ENCODE peak calls at places on chromosomes 16 and 17, in seven cellular contexts. Y is mesenchymal stem cell, E is mesendoderm, V is IMR-90, R is neuronal stem cell, N is H1, S is trophoblast cell. J is an unnamed sample.

GRCh38 chr17:43360739-43361498 is 37.9 kb upstream of the ARL4D start:
- DNase-seq in Y (peak), E (peak), V (peak), R (peak), N (peak), S (peak), J (peak)

GRCh38 chr17:51725185-51725584 is 433.3 kb downstream of the CA10 start:
- DNase-seq in Y (no peak), E (no peak), V (no peak), R (no peak), N (no peak), S (no peak), J (no peak)

GRCh38 chr16:89845417-89845816 is 17.1 kb downstream of the SPIRE2 start:
- DNase-seq in Y (no peak), E (no peak), V (no peak), R (no peak), N (no peak), S (no peak), J (no peak)

GRCh38 chr16:1003551-1004347 is 22.2 kb downstream of the SOX8 start:
- DNase-seq in Y (peak), E (no peak), V (peak), R (no peak), N (no peak), S (no peak), J (no peak)

GRCh38 chr16:88561485-88562369 is 8.5 kb upstream of the ZC3H18 start:
- DNase-seq in Y (peak), E (peak), V (peak), R (peak), N (peak), S (no peak), J (peak)

GRCh38 chr16:78775161-78775561 is 675.7 kb downstream of the WWOX start:
- DNase-seq in Y (no peak), E (no peak), V (no peak), R (no peak), N (no peak), S (no peak), J (no peak)

GRCh38 chr17:78133971-78134898 is 3.7 kb downstream of the TMC8 start:
- DNase-seq in Y (no peak), E (peak), V (peak), R (peak), N (peak), S (peak), J (peak)

GRCh38 chr17:39729280-39729851 is 966 bp downstream of the MIEN1 start:
- DNase-seq in Y (no peak), E (no peak), V (peak), R (no peak), N (no peak), S (peak), J (no peak)

GRCh38 chr16:10039220-10040096 is 142.8 kb downstream of the GRIN2A start:
- DNase-seq in Y (peak), E (peak), V (no peak), R (peak), N (peak), S (no peak), J (peak)

GRCh38 chr16:12901204-12901596 is 198 bp upstream of the SHISA9 start:
- DNase-seq in Y (no peak), E (peak), V (no peak), R (peak), N (peak), S (no peak), J (peak)

GRCh38 chr17:76307966-76308338 is at the start of gene QRICH2:
- DNase-seq in Y (no peak), E (no peak), V (no peak), R (no peak), N (no peak), S (no peak), J (peak)

GRCh38 chr17:76304226-76305134 is 3.6 kb downstream of the QRICH2 start:
- DNase-seq in Y (no peak), E (no peak), V (no peak), R (no peak), N (no peak), S (no peak), J (no peak)

GRCh38 chr17:76309461-76309860 is 1.4 kb upstream of the QRICH2 start:
- DNase-seq in Y (no peak), E (no peak), V (no peak), R (no peak), N (no peak), S (no peak), J (no peak)

DNA sequence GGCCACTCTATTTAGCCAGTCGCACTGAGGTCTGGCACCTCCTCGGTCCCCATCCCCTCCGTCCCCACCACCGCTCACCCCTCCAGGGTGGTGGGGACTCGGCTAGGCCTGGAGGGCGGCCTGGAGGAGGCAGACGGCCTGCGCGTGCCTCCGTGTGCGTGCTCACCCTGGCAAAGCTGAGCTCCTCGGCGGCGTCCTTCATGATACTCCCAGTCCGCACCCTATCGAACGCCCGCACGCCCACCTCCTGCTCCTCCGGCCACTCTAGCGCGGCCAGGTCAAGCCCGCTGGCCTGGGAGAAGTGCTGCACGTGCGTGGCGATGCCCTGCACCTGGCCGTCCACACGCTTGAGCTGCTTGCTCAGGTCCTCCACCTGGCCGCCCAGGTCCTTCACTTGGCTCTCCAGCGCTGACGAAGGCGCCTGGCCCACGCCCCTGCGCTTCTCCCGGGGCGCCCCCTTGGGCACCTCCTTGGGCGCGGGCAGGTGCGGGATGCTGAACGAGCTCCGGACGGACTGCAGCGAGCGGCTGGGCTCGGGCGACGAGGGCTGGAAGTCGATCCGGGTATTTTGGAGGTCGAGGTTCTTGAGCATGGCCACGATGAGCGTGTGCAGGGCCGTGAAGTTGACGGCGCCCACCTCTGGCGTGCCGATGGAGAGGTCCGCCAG is 644 bp downstream of the QRICH2 start:
- DNase-seq in Y (no peak), E (no peak), V (no peak), R (no peak), N (no peak), S (no peak), J (no peak)
- H3K4ac ChIP-seq in Y (no peak), E (no peak), V (no peak), R (no peak), N (no peak), S (no peak), J (no peak)

DNA sequence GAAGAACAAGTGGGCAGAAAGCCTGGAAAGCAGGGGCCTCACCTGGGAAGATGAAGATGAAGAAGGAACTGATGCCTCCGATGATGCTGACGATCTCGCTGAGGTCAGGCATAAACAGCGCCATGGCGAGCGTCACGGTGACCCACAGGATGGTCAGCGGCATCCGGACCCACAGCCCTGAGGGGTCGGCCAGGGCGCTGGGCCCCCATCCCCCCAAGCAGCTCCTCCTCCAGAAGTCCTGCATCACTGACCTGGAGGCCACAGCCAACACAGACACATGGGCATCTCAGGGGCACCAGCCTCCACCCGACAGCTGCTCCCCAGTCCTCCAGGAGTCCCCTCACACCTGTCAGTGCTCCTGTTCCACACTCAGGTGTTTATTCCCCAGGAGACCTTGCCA is 26.1 kb downstream of the SLC38A8 start:
- DNase-seq in Y (no peak), E (no peak), V (no peak), R (no peak), N (no peak), S (no peak), J (no peak)
- H3K4ac ChIP-seq in Y (no peak), E (no peak), V (no peak), R (peak), N (no peak), S (no peak), J (no peak)

GRCh38 chr17:74654742-74655141 is 31.2 kb upstream of the CD300E start:
- DNase-seq in Y (no peak), E (no peak), V (no peak), R (no peak), N (no peak), S (no peak), J (no peak)

GRCh38 chr17:74646231-74646630 is 22.7 kb upstream of the CD300E start:
- DNase-seq in Y (no peak), E (peak), V (no peak), R (no peak), N (no peak), S (no peak), J (no peak)

GRCh38 chr17:74649909-74650308 is 26.4 kb upstream of the CD300E start:
- DNase-seq in Y (no peak), E (no peak), V (no peak), R (no peak), N (no peak), S (no peak), J (no peak)

GRCh38 chr17:74647871-74648672 is 24.5 kb upstream of the CD300E start:
- DNase-seq in Y (no peak), E (no peak), V (no peak), R (no peak), N (no peak), S (no peak), J (no peak)

GRCh38 chr17:74652020-74652419 is 28.5 kb upstream of the CD300E start:
- DNase-seq in Y (no peak), E (no peak), V (no peak), R (no peak), N (no peak), S (no peak), J (no peak)
- H3K4ac ChIP-seq in Y (no peak), E (no peak), V (no peak), R (no peak), N (no peak), S (no peak), J (no peak)

GRCh38 chr16:18834873-18835272 is 33.5 kb upstream of the ARL6IP1 start:
- DNase-seq in Y (no peak), E (no peak), V (no peak), R (no peak), N (no peak), S (no peak), J (no peak)
- H3K4ac ChIP-seq in Y (no peak), E (no peak), V (no peak), R (no peak), N (no peak), S (no peak), J (no peak)

GRCh38 chr17:31452101-31452500 is 60.6 kb downstream of the RAB11FIP4 start:
- DNase-seq in Y (no peak), E (no peak), V (peak), R (no peak), N (no peak), S (peak), J (no peak)
- H3K4ac ChIP-seq in Y (no peak), E (no peak), V (no peak), R (no peak), N (no peak), S (no peak), J (no peak)

GRCh38 chr17:6240601-6241000 is 170.4 kb downstream of the WSCD1 start:
- DNase-seq in Y (no peak), E (no peak), V (no peak), R (no peak), N (peak), S (no peak), J (peak)

GRCh38 chr17:6241996-6242395 is 171.8 kb downstream of the WSCD1 start:
- DNase-seq in Y (no peak), E (no peak), V (no peak), R (no peak), N (no peak), S (no peak), J (peak)

GRCh38 chr17:6240001-6240400 is 169.8 kb downstream of the WSCD1 start:
- DNase-seq in Y (no peak), E (no peak), V (no peak), R (no peak), N (no peak), S (no peak), J (peak)

GRCh38 chr17:6241381-6241780 is 171.2 kb downstream of the WSCD1 start:
- DNase-seq in Y (no peak), E (peak), V (no peak), R (no peak), N (no peak), S (no peak), J (peak)

DNA sequence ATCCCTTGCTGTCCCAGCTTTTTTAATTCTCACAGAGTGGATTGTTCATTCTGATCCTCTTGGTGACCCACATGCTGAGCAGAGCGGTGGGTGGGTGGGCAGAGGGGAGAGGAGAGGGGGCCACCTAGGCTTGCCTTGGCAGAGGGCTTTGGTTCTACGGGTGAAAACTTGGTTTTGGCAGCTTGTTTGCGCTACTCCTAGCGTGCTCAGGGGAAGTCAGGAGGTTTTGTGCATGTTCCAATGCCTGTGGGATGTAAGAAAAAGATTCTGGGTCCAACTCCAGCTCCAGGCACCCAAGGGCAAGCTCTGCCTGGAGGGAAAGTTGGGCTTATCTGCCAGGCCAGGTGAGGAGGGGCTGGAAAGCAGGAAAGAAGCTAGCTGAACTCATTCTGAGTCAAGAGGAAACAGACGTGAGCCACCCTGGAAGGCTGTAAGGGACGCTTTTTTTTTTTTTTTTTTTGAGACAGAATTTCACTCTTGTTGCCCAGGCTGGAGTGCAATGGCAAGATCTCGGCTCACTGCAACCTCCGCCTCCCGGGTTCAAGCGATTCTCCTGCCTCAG is 169.1 kb downstream of the WSCD1 start:
- DNase-seq in Y (no peak), E (peak), V (no peak), R (no peak), N (peak), S (no peak), J (peak)
- H3K4ac ChIP-seq in Y (no peak), E (no peak), V (no peak), R (no peak), N (no peak), S (no peak), J (no peak)

DNA sequence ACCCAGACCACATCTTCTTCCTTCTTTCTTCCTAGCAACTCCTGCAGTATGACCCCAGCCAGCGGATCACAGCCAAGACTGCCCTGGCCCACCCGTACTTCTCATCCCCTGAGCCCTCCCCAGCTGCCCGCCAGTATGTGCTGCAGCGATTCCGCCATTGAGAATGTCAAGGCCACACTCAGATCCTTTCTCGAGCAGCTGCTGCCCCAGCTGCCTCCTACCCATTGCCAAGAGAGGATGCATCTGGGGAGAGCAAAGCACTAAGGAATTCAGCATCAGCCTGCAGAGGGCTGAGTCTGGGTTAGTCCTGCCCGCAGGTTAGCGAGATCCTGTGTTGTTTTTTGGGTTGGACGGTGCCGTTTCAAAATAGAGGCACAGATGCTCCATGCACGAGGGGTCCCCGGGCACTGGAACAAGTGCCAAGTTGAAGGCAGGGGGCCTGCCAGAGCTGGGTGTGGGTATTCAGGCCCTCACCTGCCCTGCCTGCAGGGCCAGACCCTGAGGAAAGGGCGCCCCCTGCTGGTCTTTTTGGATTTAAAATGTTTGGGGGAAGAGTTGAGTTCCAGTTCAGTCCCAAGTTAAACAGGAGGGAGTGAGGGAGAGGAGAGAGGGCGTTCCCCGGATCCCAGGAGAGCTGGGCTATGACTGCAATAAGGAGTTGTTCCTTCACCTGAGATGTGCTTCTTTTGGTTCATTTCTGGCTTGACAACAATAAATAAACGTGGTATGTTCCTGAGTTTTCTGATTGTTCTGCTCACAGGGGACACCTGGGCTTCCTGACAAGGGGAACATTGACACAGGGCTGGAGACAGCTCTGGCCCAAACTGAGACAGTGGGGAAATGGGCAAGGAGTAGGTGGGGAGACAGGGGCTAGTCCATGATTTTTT is 4.9 kb downstream of the CDK3 start:
- DNase-seq in Y (peak), E (peak), V (peak), R (peak), N (peak), S (peak), J (peak)
- H3K4ac ChIP-seq in Y (no peak), E (no peak), V (no peak), R (no peak), N (no peak), S (no peak), J (no peak)

DNA sequence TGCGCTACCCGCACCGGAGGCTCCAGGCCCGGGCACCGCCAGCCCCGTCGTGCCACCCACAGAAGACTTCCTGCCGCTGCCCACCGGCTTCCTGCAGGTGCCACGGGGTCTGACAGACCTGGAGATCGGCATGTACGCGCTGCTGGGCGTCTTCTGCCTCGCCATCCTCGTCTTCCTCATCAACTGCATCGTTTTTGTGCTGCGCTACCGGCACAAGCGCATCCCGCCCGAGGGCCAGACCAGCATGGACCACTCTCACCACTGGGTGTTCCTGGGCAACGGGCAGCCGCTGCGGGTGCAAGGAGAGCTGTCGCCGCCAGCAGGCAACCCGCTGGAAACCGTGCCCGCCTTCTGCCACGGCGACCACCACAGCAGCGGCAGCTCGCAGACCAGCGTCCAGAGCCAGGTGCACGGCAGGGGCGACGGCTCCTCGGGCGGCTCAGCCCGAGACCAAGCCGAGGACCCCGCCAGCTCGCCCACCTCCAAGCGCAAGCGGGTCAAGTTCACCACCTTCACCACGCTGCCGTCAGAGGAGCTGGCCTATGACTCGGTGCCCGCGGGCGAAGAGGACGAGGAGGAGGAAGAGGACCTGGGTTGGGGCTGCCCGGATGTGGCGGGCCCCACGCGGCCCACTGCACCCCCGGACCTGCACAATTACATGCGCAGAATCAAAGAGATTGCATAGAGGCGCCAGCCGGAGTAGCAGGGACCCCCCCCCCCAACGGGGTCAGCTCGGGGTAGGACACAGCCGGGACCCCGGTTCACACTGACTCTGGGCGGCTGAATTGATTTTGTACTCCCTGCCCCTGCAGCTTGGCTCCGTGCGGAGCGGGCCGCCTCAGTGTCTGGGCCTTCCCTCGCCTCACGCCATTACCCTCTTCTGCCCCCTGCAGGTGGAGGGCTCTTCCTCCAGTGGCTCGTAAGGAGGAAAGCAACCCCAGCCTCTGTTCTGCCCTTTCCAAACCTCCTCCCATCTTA is 58.5 kb downstream of the TMEM132E start:
- DNase-seq in Y (peak), E (peak), V (peak), R (peak), N (peak), S (peak), J (peak)
- H3K4ac ChIP-seq in Y (no peak), E (no peak), V (no peak), R (no peak), N (no peak), S (no peak), J (no peak)

J was measured in H9.